ENCODE peak calls at places on chromosomes 2 and 18, in seven cellular contexts. W, J, E, D, I, R and K are unnamed samples.

GRCh38 chr2:161165266-161165665 is 5.0 kb downstream of the TANK start:
- DNase-seq in W (no peak), J (no peak), E (no peak), D (no peak), I (no peak), R (no peak), K (no peak)

GRCh38 chr2:181972431-181973190 is 13.0 kb upstream of the PPP1R1C start:
- DNase-seq in W (no peak), J (no peak), E (no peak), D (no peak), I (no peak), R (no peak), K (no peak)

GRCh38 chr18:32455346-32455745 is 15.3 kb downstream of the GAREM1 start:
- DNase-seq in W (no peak), J (no peak), E (no peak), D (no peak), I (no peak), R (no peak), K (no peak)

GRCh38 chr2:86393521-86394490 is 47.4 kb upstream of the KDM3A start:
- DNase-seq in W (no peak), J (no peak), E (no peak), D (no peak), I (peak; percentile 52), R (no peak), K (no peak)

GRCh38 chr18:45637546-45638327 is 22.5 kb downstream of the SLC14A2 start:
- DNase-seq in W (no peak), J (no peak), E (no peak), D (no peak), I (no peak), R (no peak), K (no peak)

GRCh38 chr18:23529597-23529996 is 26.3 kb downstream of the RMC1 start:
- DNase-seq in W (no peak), J (no peak), E (no peak), D (no peak), I (no peak), R (no peak), K (no peak)

GRCh38 chr2:169778421-169778820 is 20.2 kb upstream of the SSB start:
- DNase-seq in W (no peak), J (no peak), E (no peak), D (no peak), I (no peak), R (no peak), K (no peak)

GRCh38 chr2:189751080-189751658 is 11.4 kb downstream of the OSGEPL1 start:
- DNase-seq in W (peak; percentile 39), J (peak; percentile 14), E (no peak), D (peak; percentile 51), I (no peak), R (peak; percentile 20), K (peak; percentile 14)

GRCh38 chr2:39706945-39707344 is 41.2 kb downstream of the TMEM178A start:
- DNase-seq in W (no peak), J (no peak), E (no peak), D (no peak), I (no peak), R (no peak), K (no peak)

GRCh38 chr2:2057125-2057721 is 273.9 kb downstream of the MYT1L start:
- DNase-seq in W (no peak), J (peak; percentile 57), E (no peak), D (peak; percentile 82), I (peak; percentile 69), R (peak; percentile 28), K (no peak)

GRCh38 chr2:65044097-65044735 is 12.0 kb upstream of the CEP68 start:
- DNase-seq in W (no peak), J (no peak), E (no peak), D (no peak), I (no peak), R (no peak), K (no peak)

GRCh38 chr2:40606862-40607261 is 155.0 kb upstream of the SLC8A1 start:
- DNase-seq in W (no peak), J (no peak), E (no peak), D (no peak), I (no peak), R (no peak), K (no peak)